ENCODE peak calls at places on chromosomes 7 and 10, in ten cellular contexts. One of them, this sample, is unnamed.

GRCh38 chr10:100341953-100342626 is 4.9 kb upstream of the SCD start:
- DNase-seq in PC-3: peak; percentile 67
- DNase-seq in endodermal cell: peak; percentile 88
- DNase-seq in brain microvascular endothelial cell: peak; percentile 46
- DNase-seq in CD8-positive, alpha-beta T cell: no peak
- DNase-seq in A549: peak; percentile 82
- DNase-seq in caudate nucleus: no peak
- DNase-seq in GM23248: peak; percentile 76
- DNase-seq in RWPE2: no peak
- DNase-seq in hepatocyte: peak; percentile 84
- DNase-seq in this sample: no peak

GRCh38 chr7:88299126-88299525 is 7.6 kb downstream of the STEAP4 start:
- DNase-seq in PC-3: no peak
- DNase-seq in endodermal cell: no peak
- DNase-seq in brain microvascular endothelial cell: no peak
- DNase-seq in CD8-positive, alpha-beta T cell: no peak
- DNase-seq in A549: no peak
- DNase-seq in caudate nucleus: no peak
- DNase-seq in GM23248: no peak
- DNase-seq in RWPE2: no peak
- DNase-seq in hepatocyte: no peak
- DNase-seq in this sample: no peak

GRCh38 chr7:3106353-3106752 is 62.7 kb upstream of the CARD11 start:
- DNase-seq in PC-3: peak; percentile 28
- DNase-seq in endodermal cell: no peak
- DNase-seq in brain microvascular endothelial cell: no peak
- DNase-seq in CD8-positive, alpha-beta T cell: no peak
- DNase-seq in A549: no peak
- DNase-seq in caudate nucleus: no peak
- DNase-seq in GM23248: no peak
- DNase-seq in RWPE2: no peak
- DNase-seq in hepatocyte: no peak
- DNase-seq in this sample: no peak

GRCh38 chr10:5596611-5597341 is 69.6 kb downstream of the ASB13 start:
- DNase-seq in PC-3: peak; percentile 46
- DNase-seq in endodermal cell: no peak
- DNase-seq in brain microvascular endothelial cell: no peak
- DNase-seq in CD8-positive, alpha-beta T cell: no peak
- DNase-seq in A549: no peak
- DNase-seq in caudate nucleus: no peak
- DNase-seq in GM23248: peak; percentile 77
- DNase-seq in RWPE2: no peak
- DNase-seq in hepatocyte: no peak
- DNase-seq in this sample: no peak

GRCh38 chr10:79443338-79444242 is 1.8 kb downstream of the ZCCHC24 start:
- DNase-seq in PC-3: peak; percentile 64
- DNase-seq in endodermal cell: no peak
- DNase-seq in brain microvascular endothelial cell: no peak
- DNase-seq in CD8-positive, alpha-beta T cell: no peak
- DNase-seq in A549: no peak
- DNase-seq in caudate nucleus: no peak
- DNase-seq in GM23248: peak; percentile 69
- DNase-seq in RWPE2: peak; percentile 26
- DNase-seq in hepatocyte: no peak
- DNase-seq in this sample: no peak

GRCh38 chr10:87622290-87623004 is 37.2 kb upstream of the PAPSS2 start:
- DNase-seq in PC-3: peak; percentile 47
- DNase-seq in endodermal cell: peak; percentile 76
- DNase-seq in brain microvascular endothelial cell: no peak
- DNase-seq in CD8-positive, alpha-beta T cell: no peak
- DNase-seq in A549: peak; percentile 30
- DNase-seq in caudate nucleus: no peak
- DNase-seq in GM23248: no peak
- DNase-seq in RWPE2: no peak
- DNase-seq in hepatocyte: no peak
- DNase-seq in this sample: no peak

GRCh38 chr10:69624245-69624786 is 5.7 kb upstream of the FAM241B start:
- DNase-seq in PC-3: no peak
- DNase-seq in endodermal cell: no peak
- DNase-seq in brain microvascular endothelial cell: no peak
- DNase-seq in CD8-positive, alpha-beta T cell: no peak
- DNase-seq in A549: no peak
- DNase-seq in caudate nucleus: no peak
- DNase-seq in GM23248: no peak
- DNase-seq in RWPE2: no peak
- DNase-seq in hepatocyte: no peak
- DNase-seq in this sample: no peak

GRCh38 chr10:129971381-129972144 is 7.5 kb upstream of the EBF3 start:
- DNase-seq in PC-3: peak; percentile 56
- DNase-seq in endodermal cell: peak; percentile 85
- DNase-seq in brain microvascular endothelial cell: no peak
- DNase-seq in CD8-positive, alpha-beta T cell: no peak
- DNase-seq in A549: peak; percentile 63
- DNase-seq in caudate nucleus: no peak
- DNase-seq in GM23248: peak; percentile 81
- DNase-seq in RWPE2: no peak
- DNase-seq in hepatocyte: peak; percentile 86
- DNase-seq in this sample: no peak

GRCh38 chr7:42175834-42176745 is 60.9 kb downstream of the GLI3 start:
- DNase-seq in PC-3: peak; percentile 46
- DNase-seq in endodermal cell: no peak
- DNase-seq in brain microvascular endothelial cell: no peak
- DNase-seq in CD8-positive, alpha-beta T cell: no peak
- DNase-seq in A549: no peak
- DNase-seq in caudate nucleus: no peak
- DNase-seq in GM23248: peak; percentile 7
- DNase-seq in RWPE2: no peak
- DNase-seq in hepatocyte: no peak
- DNase-seq in this sample: no peak

GRCh38 chr10:102735065-102735562 is 8.6 kb upstream of the WBP1L start:
- DNase-seq in PC-3: no peak
- DNase-seq in endodermal cell: peak; percentile 68
- DNase-seq in brain microvascular endothelial cell: no peak
- DNase-seq in CD8-positive, alpha-beta T cell: no peak
- DNase-seq in A549: peak; percentile 42
- DNase-seq in caudate nucleus: no peak
- DNase-seq in GM23248: peak; percentile 26
- DNase-seq in RWPE2: no peak
- DNase-seq in hepatocyte: no peak
- DNase-seq in this sample: no peak

GRCh38 chr7:978049-978346 is 2.6 kb upstream of the COX19 start:
- DNase-seq in PC-3: no peak
- DNase-seq in endodermal cell: no peak
- DNase-seq in brain microvascular endothelial cell: no peak
- DNase-seq in CD8-positive, alpha-beta T cell: no peak
- DNase-seq in A549: no peak
- DNase-seq in caudate nucleus: no peak
- DNase-seq in GM23248: no peak
- DNase-seq in RWPE2: no peak
- DNase-seq in hepatocyte: no peak
- DNase-seq in this sample: no peak

GRCh38 chr7:978416-979091 is 3.2 kb upstream of the COX19 start:
- DNase-seq in PC-3: no peak
- DNase-seq in endodermal cell: no peak
- DNase-seq in brain microvascular endothelial cell: no peak
- DNase-seq in CD8-positive, alpha-beta T cell: no peak
- DNase-seq in A549: no peak
- DNase-seq in caudate nucleus: no peak
- DNase-seq in GM23248: no peak
- DNase-seq in RWPE2: no peak
- DNase-seq in hepatocyte: no peak
- DNase-seq in this sample: no peak

GRCh38 chr7:977326-978048 is 2.1 kb upstream of the COX19 start:
- DNase-seq in PC-3: no peak
- DNase-seq in endodermal cell: no peak
- DNase-seq in brain microvascular endothelial cell: no peak
- DNase-seq in CD8-positive, alpha-beta T cell: no peak
- DNase-seq in A549: peak; percentile 58
- DNase-seq in caudate nucleus: peak; percentile 50
- DNase-seq in GM23248: no peak
- DNase-seq in RWPE2: no peak
- DNase-seq in hepatocyte: peak; percentile 84
- DNase-seq in this sample: peak; percentile 56

GRCh38 chr7:975702-976473 is 539 bp upstream of the COX19 start:
- DNase-seq in PC-3: no peak
- DNase-seq in endodermal cell: no peak
- DNase-seq in brain microvascular endothelial cell: no peak
- DNase-seq in CD8-positive, alpha-beta T cell: no peak
- DNase-seq in A549: no peak
- DNase-seq in caudate nucleus: no peak
- DNase-seq in GM23248: no peak
- DNase-seq in RWPE2: no peak
- DNase-seq in hepatocyte: no peak
- DNase-seq in this sample: no peak

DNA sequence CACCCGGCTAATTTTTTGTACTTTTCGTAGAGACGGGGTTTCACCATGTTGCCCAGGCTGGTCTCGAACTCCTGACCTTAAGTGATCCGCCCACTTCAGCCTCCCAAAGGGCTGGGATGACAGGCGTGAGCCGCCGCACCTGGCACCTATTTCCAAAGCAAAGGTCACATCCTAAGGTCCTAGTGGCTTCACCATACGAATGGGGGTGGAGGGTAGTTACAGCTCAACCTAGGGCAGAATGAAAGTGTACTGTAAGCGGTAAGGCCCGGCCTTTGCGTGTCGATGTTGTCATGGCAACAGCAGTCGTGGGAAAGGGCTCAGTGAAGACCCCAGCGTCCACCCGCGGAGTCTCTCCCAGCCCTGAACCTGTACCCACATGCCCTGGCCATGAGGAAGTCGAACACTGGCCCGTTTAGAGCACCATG is 1.6 kb upstream of the COX19 start:
- DNase-seq in PC-3: no peak
- DNase-seq in endodermal cell: no peak
- DNase-seq in brain microvascular endothelial cell: no peak
- DNase-seq in CD8-positive, alpha-beta T cell: no peak
- DNase-seq in A549: no peak
- DNase-seq in caudate nucleus: no peak
- DNase-seq in GM23248: no peak
- DNase-seq in RWPE2: no peak
- DNase-seq in hepatocyte: no peak
- DNase-seq in this sample: no peak
- H3K27ac ChIP-seq in PC-3: no peak overlapping the region
- H3K27ac ChIP-seq in endodermal cell: peak overlapping the region; percentile 93
- H3K27ac ChIP-seq in brain microvascular endothelial cell: no peak overlapping the region
- H3K27ac ChIP-seq in CD8-positive, alpha-beta T cell: no peak overlapping the region
- H3K27ac ChIP-seq in A549: no peak overlapping the region
- H3K27ac ChIP-seq in caudate nucleus: peak overlapping the region; percentile 97
- H3K27ac ChIP-seq in GM23248: no peak overlapping the region
- H3K27ac ChIP-seq in RWPE2: no peak overlapping the region
- H3K27ac ChIP-seq in hepatocyte: peak overlapping the region; percentile 99
- H3K27ac ChIP-seq in this sample: no peak overlapping the region

GRCh38 chr10:63229192-63229591 is 96.1 kb downstream of the NRBF2 start:
- DNase-seq in PC-3: no peak
- DNase-seq in endodermal cell: no peak
- DNase-seq in brain microvascular endothelial cell: no peak
- DNase-seq in CD8-positive, alpha-beta T cell: no peak
- DNase-seq in A549: no peak
- DNase-seq in caudate nucleus: no peak
- DNase-seq in GM23248: no peak
- DNase-seq in RWPE2: no peak
- DNase-seq in hepatocyte: no peak
- DNase-seq in this sample: no peak
- H3K27ac ChIP-seq in PC-3: no peak overlapping the region
- H3K27ac ChIP-seq in endodermal cell: no peak overlapping the region
- H3K27ac ChIP-seq in brain microvascular endothelial cell: no peak overlapping the region
- H3K27ac ChIP-seq in CD8-positive, alpha-beta T cell: no peak overlapping the region
- H3K27ac ChIP-seq in A549: no peak overlapping the region
- H3K27ac ChIP-seq in caudate nucleus: no peak overlapping the region
- H3K27ac ChIP-seq in GM23248: no peak overlapping the region
- H3K27ac ChIP-seq in RWPE2: no peak overlapping the region
- H3K27ac ChIP-seq in hepatocyte: no peak overlapping the region
- H3K27ac ChIP-seq in this sample: no peak overlapping the region

DNA sequence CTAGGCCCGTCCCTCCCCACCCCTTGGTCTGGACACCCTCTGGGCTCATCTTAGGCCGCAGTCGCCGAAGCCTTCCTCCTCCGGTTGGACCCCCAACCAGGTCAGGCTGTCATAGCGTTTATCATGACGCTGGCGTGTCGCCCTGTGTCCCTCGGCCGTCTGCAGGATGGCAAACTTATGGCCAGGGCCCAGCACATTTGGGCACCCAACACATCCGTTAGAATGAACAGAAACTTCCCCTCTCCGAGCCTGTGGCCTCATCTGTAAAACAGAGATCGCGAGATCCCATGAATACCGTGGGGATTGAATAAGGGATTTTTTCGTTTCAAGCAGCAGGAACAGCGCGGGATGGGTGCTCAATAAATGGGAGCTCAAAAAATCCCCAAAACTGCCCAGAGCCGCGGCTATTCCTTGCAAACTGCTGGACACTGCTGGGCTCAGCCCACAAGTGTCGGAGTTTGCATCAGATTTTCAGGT is 581 bp upstream of the AP5Z1 start:
- DNase-seq in PC-3: peak; percentile 52
- DNase-seq in endodermal cell: no peak
- DNase-seq in brain microvascular endothelial cell: peak; percentile 74
- DNase-seq in CD8-positive, alpha-beta T cell: no peak
- DNase-seq in A549: no peak
- DNase-seq in caudate nucleus: no peak
- DNase-seq in GM23248: peak; percentile 93
- DNase-seq in RWPE2: no peak
- DNase-seq in hepatocyte: peak; percentile 64
- DNase-seq in this sample: no peak
- H3K27ac ChIP-seq in PC-3: peak overlapping the region; percentile 46
- H3K27ac ChIP-seq in endodermal cell: peak overlapping the region; percentile 84
- H3K27ac ChIP-seq in brain microvascular endothelial cell: peak overlapping the region; percentile 95
- H3K27ac ChIP-seq in CD8-positive, alpha-beta T cell: peak overlapping the region; percentile 93
- H3K27ac ChIP-seq in A549: peak overlapping the region; percentile 92
- H3K27ac ChIP-seq in caudate nucleus: peak overlapping the region; percentile 11
- H3K27ac ChIP-seq in GM23248: peak overlapping the region; percentile 98
- H3K27ac ChIP-seq in RWPE2: peak overlapping the region; percentile 61
- H3K27ac ChIP-seq in hepatocyte: peak overlapping the region; percentile 94
- H3K27ac ChIP-seq in this sample: peak overlapping the region; percentile 96

DNA sequence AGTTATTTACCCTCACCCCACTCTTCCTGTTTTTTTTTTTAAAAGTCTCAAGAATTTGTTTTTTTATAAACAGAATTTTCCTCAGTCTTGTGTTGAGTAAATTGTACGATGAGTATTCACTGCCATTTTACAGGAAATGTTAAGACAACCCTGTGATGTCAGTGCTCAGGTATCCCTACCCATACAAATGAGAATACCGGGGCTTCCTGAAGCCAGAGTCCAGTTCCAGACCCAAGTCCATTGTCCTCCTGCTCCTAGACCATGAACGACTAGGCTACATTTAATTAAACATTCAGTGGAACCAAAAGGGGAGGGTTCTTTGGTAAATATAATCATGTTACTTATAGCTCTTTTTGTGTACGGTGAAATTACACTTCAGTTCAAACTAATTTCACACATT is 79.2 kb downstream of the GNAI1 start:
- DNase-seq in PC-3: no peak
- DNase-seq in endodermal cell: no peak
- DNase-seq in brain microvascular endothelial cell: no peak
- DNase-seq in CD8-positive, alpha-beta T cell: no peak
- DNase-seq in A549: no peak
- DNase-seq in caudate nucleus: no peak
- DNase-seq in GM23248: no peak
- DNase-seq in RWPE2: no peak
- DNase-seq in hepatocyte: no peak
- DNase-seq in this sample: no peak
- H3K27ac ChIP-seq in PC-3: no peak overlapping the region
- H3K27ac ChIP-seq in endodermal cell: no peak overlapping the region
- H3K27ac ChIP-seq in brain microvascular endothelial cell: no peak overlapping the region
- H3K27ac ChIP-seq in CD8-positive, alpha-beta T cell: no peak overlapping the region
- H3K27ac ChIP-seq in A549: no peak overlapping the region
- H3K27ac ChIP-seq in caudate nucleus: no peak overlapping the region
- H3K27ac ChIP-seq in GM23248: no peak overlapping the region
- H3K27ac ChIP-seq in RWPE2: no peak overlapping the region
- H3K27ac ChIP-seq in hepatocyte: no peak overlapping the region
- H3K27ac ChIP-seq in this sample: no peak overlapping the region

GRCh38 chr7:103702454-103702853 is 256.4 kb upstream of the SLC26A5 start:
- DNase-seq in PC-3: no peak
- DNase-seq in endodermal cell: no peak
- DNase-seq in brain microvascular endothelial cell: no peak
- DNase-seq in CD8-positive, alpha-beta T cell: no peak
- DNase-seq in A549: no peak
- DNase-seq in caudate nucleus: no peak
- DNase-seq in GM23248: peak; percentile 14
- DNase-seq in RWPE2: no peak
- DNase-seq in hepatocyte: no peak
- DNase-seq in this sample: no peak
- H3K27ac ChIP-seq in PC-3: no peak overlapping the region
- H3K27ac ChIP-seq in endodermal cell: no peak overlapping the region
- H3K27ac ChIP-seq in brain microvascular endothelial cell: no peak overlapping the region
- H3K27ac ChIP-seq in CD8-positive, alpha-beta T cell: no peak overlapping the region
- H3K27ac ChIP-seq in A549: no peak overlapping the region
- H3K27ac ChIP-seq in caudate nucleus: no peak overlapping the region
- H3K27ac ChIP-seq in GM23248: no peak overlapping the region
- H3K27ac ChIP-seq in RWPE2: no peak overlapping the region
- H3K27ac ChIP-seq in hepatocyte: no peak overlapping the region
- H3K27ac ChIP-seq in this sample: no peak overlapping the region